ENCODE peak calls at places on chromosomes 3 and 15, in five cellular contexts. One of them, this sample, is unnamed.
A peak's percentile ranks its signal among the peaks of the same experiment; 100 is the strongest.

GRCh38 chr15:70474682-70475438 is 288.5 kb downstream of the UACA start:
- DNase-seq in IMR-90: peak; percentile 96
- DNase-seq in adrenal gland: no peak
- DNase-seq in stomach: peak; percentile 93
- DNase-seq in heart left ventricle: peak; percentile 40
- DNase-seq in this sample: peak; percentile 96

GRCh38 chr15:60218256-60218655 is 179.5 kb downstream of the ANXA2 start:
- DNase-seq in adrenal gland: no peak
- DNase-seq in IMR-90: no peak
- DNase-seq in stomach: no peak
- DNase-seq in heart left ventricle: no peak
- DNase-seq in this sample: no peak

GRCh38 chr3:18369561-18370185 is 55.5 kb downstream of the SATB1 start:
- DNase-seq in heart left ventricle: no peak
- DNase-seq in IMR-90: no peak
- DNase-seq in stomach: no peak
- DNase-seq in adrenal gland: no peak
- DNase-seq in this sample: no peak

GRCh38 chr3:63141-63845 is 133.3 kb upstream of the CHL1 start:
- DNase-seq in adrenal gland: no peak
- DNase-seq in IMR-90: no peak
- DNase-seq in stomach: no peak
- DNase-seq in heart left ventricle: no peak
- DNase-seq in this sample: no peak

GRCh38 chr3:124986153-124987143 is 51.9 kb upstream of the MUC13 start:
- DNase-seq in heart left ventricle: no peak
- DNase-seq in IMR-90: peak; percentile 96
- DNase-seq in stomach: no peak
- DNase-seq in adrenal gland: peak; percentile 35
- DNase-seq in this sample: peak; percentile 57

GRCh38 chr3:129845956-129846355 is 47.6 kb downstream of the TMCC1 start:
- DNase-seq in adrenal gland: no peak
- DNase-seq in stomach: no peak
- DNase-seq in heart left ventricle: no peak
- DNase-seq in IMR-90: no peak
- DNase-seq in this sample: no peak

GRCh38 chr15:35151782-35152181 is 66.7 kb upstream of the NANOGP8 start:
- DNase-seq in heart left ventricle: no peak
- DNase-seq in IMR-90: no peak
- DNase-seq in adrenal gland: no peak
- DNase-seq in stomach: no peak
- DNase-seq in this sample: no peak

GRCh38 chr3:22542311-22542710 is 660.8 kb upstream of the UBE2E2 start:
- DNase-seq in stomach: no peak
- DNase-seq in adrenal gland: no peak
- DNase-seq in IMR-90: no peak
- DNase-seq in heart left ventricle: no peak
- DNase-seq in this sample: no peak

GRCh38 chr3:8629151-8630021 is 15.2 kb downstream of the SSUH2 start:
- DNase-seq in adrenal gland: peak; percentile 89
- DNase-seq in heart left ventricle: no peak
- DNase-seq in IMR-90: peak; percentile 86
- DNase-seq in stomach: peak; percentile 76
- DNase-seq in this sample: peak; percentile 65

GRCh38 chr3:176873261-176873660 is 324.0 kb downstream of the TBL1XR1 start:
- DNase-seq in stomach: no peak
- DNase-seq in adrenal gland: no peak
- DNase-seq in heart left ventricle: no peak
- DNase-seq in IMR-90: no peak
- DNase-seq in this sample: no peak

GRCh38 chr3:155232605-155233004 is 60.9 kb downstream of the STRIT1 start:
- DNase-seq in adrenal gland: peak; percentile 87
- DNase-seq in IMR-90: peak; percentile 92
- DNase-seq in stomach: peak; percentile 63
- DNase-seq in heart left ventricle: peak; percentile 65
- DNase-seq in this sample: peak; percentile 87

GRCh38 chr3:29329986-29330514 is 49.2 kb downstream of the RBMS3 start:
- DNase-seq in adrenal gland: no peak
- DNase-seq in IMR-90: peak; percentile 63
- DNase-seq in stomach: no peak
- DNase-seq in heart left ventricle: no peak
- DNase-seq in this sample: no peak

GRCh38 chr3:47227678-47228077 is 54.9 kb downstream of the KIF9 start:
- DNase-seq in stomach: no peak
- DNase-seq in adrenal gland: peak; percentile 24
- DNase-seq in IMR-90: no peak
- DNase-seq in heart left ventricle: no peak
- DNase-seq in this sample: no peak

GRCh38 chr3:160125188-160125587 is 100.0 kb upstream of the C3orf80 start:
- DNase-seq in heart left ventricle: no peak
- DNase-seq in IMR-90: no peak
- DNase-seq in adrenal gland: no peak
- DNase-seq in stomach: no peak
- DNase-seq in this sample: no peak

GRCh38 chr3:148992027-148992634 is 791 bp downstream of the GYG1 start:
- DNase-seq in adrenal gland: peak; percentile 53
- DNase-seq in heart left ventricle: peak; percentile 63
- DNase-seq in stomach: peak; percentile 50
- DNase-seq in IMR-90: no peak
- DNase-seq in this sample: no peak

GRCh38 chr3:188202358-188203138 is 48.6 kb downstream of the LPP start:
- DNase-seq in heart left ventricle: no peak
- DNase-seq in IMR-90: no peak
- DNase-seq in stomach: no peak
- DNase-seq in adrenal gland: no peak
- DNase-seq in this sample: no peak

GRCh38 chr3:71495708-71496472 is 87.6 kb downstream of the FOXP1 start:
- DNase-seq in heart left ventricle: no peak
- DNase-seq in stomach: no peak
- DNase-seq in IMR-90: peak; percentile 91
- DNase-seq in adrenal gland: peak; percentile 50
- DNase-seq in this sample: no peak

GRCh38 chr3:40695848-40696247 is 171.1 kb downstream of the ZNF621 start:
- DNase-seq in heart left ventricle: no peak
- DNase-seq in adrenal gland: no peak
- DNase-seq in stomach: no peak
- DNase-seq in IMR-90: no peak
- DNase-seq in this sample: no peak

GRCh38 chr15:78626611-78627010 is 5.8 kb upstream of the CHRNA3 start:
- DNase-seq in heart left ventricle: no peak
- DNase-seq in stomach: peak; percentile 4
- DNase-seq in IMR-90: no peak
- DNase-seq in adrenal gland: no peak
- DNase-seq in this sample: no peak

GRCh38 chr3:15428539-15428938 is 1.1 kb downstream of the EAF1 start:
- DNase-seq in heart left ventricle: no peak
- DNase-seq in stomach: no peak
- DNase-seq in adrenal gland: no peak
- DNase-seq in IMR-90: peak; percentile 67
- DNase-seq in this sample: no peak

GRCh38 chr3:28287046-28287445 is 45.6 kb downstream of the CMC1 start:
- DNase-seq in adrenal gland: no peak
- DNase-seq in IMR-90: no peak
- DNase-seq in heart left ventricle: no peak
- DNase-seq in stomach: no peak
- DNase-seq in this sample: no peak

GRCh38 chr15:36498922-36499321 is 80.5 kb upstream of the CDIN1 start:
- DNase-seq in heart left ventricle: no peak
- DNase-seq in adrenal gland: no peak
- DNase-seq in IMR-90: no peak
- DNase-seq in stomach: no peak
- DNase-seq in this sample: no peak

GRCh38 chr3:162998205-162998604 is 1501.6 kb downstream of the OTOL1 start:
- DNase-seq in heart left ventricle: no peak
- DNase-seq in stomach: no peak
- DNase-seq in adrenal gland: no peak
- DNase-seq in IMR-90: no peak
- DNase-seq in this sample: no peak

GRCh38 chr15:55403531-55403930 is 4.6 kb downstream of the CCPG1 start:
- DNase-seq in adrenal gland: no peak
- DNase-seq in heart left ventricle: no peak
- DNase-seq in stomach: no peak
- DNase-seq in IMR-90: peak; percentile 49
- DNase-seq in this sample: peak; percentile 15

GRCh38 chr3:126525091-126525852 is 1.3 kb downstream of the CHST13 start:
- DNase-seq in adrenal gland: no peak
- DNase-seq in IMR-90: no peak
- DNase-seq in stomach: no peak
- DNase-seq in heart left ventricle: no peak
- DNase-seq in this sample: no peak

GRCh38 chr3:49786357-49787181 is at the start of gene IP6K1:
- DNase-seq in heart left ventricle: peak; percentile 100
- DNase-seq in stomach: peak; percentile 100
- DNase-seq in adrenal gland: peak; percentile 100
- DNase-seq in IMR-90: peak; percentile 100
- DNase-seq in this sample: peak; percentile 100
- TF ChIP-seq CTCF in heart left ventricle: no peak
- TF ChIP-seq CTCF in stomach: no peak
- TF ChIP-seq CTCF in adrenal gland: no peak
- TF ChIP-seq CTCF in IMR-90: no peak
- TF ChIP-seq CTCF in this sample: no peak

GRCh38 chr3:107676469-107677309 is 153.9 kb downstream of the BBX start:
- DNase-seq in stomach: no peak
- DNase-seq in heart left ventricle: no peak
- DNase-seq in IMR-90: peak; percentile 43
- DNase-seq in adrenal gland: no peak
- DNase-seq in this sample: no peak
- TF ChIP-seq CTCF in stomach: peak; percentile 61
- TF ChIP-seq CTCF in heart left ventricle: peak; percentile 59
- TF ChIP-seq CTCF in IMR-90: peak; percentile 57
- TF ChIP-seq CTCF in adrenal gland: peak; percentile 66
- TF ChIP-seq CTCF in this sample: peak; percentile 36

GRCh38 chr15:45572627-45573026 is 14.6 kb upstream of the BLOC1S6 start:
- DNase-seq in IMR-90: no peak
- DNase-seq in heart left ventricle: no peak
- DNase-seq in stomach: no peak
- DNase-seq in adrenal gland: no peak
- DNase-seq in this sample: no peak

GRCh38 chr15:45573961-45574629 is 13.1 kb upstream of the BLOC1S6 start:
- DNase-seq in IMR-90: no peak
- DNase-seq in heart left ventricle: no peak
- DNase-seq in stomach: no peak
- DNase-seq in adrenal gland: no peak
- DNase-seq in this sample: no peak
- TF ChIP-seq CTCF in IMR-90: peak; percentile 30
- TF ChIP-seq CTCF in heart left ventricle: peak; percentile 16
- TF ChIP-seq CTCF in stomach: no peak
- TF ChIP-seq CTCF in adrenal gland: no peak
- TF ChIP-seq CTCF in this sample: peak; percentile 26

DNA sequence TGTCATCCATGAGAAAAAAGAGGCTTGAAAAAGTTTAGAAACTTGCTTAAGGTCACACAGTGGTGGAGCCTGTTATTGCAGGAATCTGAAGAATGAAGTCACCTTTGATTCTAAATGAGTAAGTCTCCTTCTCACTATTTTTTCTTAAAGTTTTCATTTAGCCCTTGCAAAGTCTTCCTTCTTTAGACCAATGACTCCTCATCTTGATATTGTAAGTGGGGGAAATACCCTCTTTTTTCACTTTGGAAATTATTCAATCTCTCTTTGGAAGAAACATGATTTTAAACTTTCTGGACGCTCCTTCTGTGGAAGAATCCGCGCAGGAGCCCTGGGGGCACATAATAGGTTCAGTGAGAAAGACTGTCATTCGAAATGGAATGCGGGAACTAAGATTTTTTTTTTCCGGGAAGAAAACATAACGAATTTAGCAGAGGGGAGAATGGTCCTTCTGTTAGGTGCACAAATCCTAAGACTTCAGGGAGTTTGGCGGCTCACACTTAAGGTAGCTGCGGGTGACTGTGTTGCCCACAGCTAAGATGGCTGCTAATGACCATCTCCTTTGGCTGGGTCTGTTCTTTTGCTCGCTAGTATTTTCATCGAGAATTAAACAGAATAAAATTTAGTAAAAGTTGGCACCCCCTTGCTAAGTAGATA is 614 bp upstream of the SLMAP start:
- DNase-seq in stomach: peak; percentile 55
- DNase-seq in IMR-90: peak; percentile 38
- DNase-seq in adrenal gland: peak; percentile 66
- DNase-seq in heart left ventricle: no peak
- DNase-seq in this sample: no peak
- TF ChIP-seq CTCF in stomach: no peak
- TF ChIP-seq CTCF in IMR-90: no peak
- TF ChIP-seq CTCF in adrenal gland: peak; percentile 39
- TF ChIP-seq CTCF in heart left ventricle: no peak
- TF ChIP-seq CTCF in this sample: no peak

GRCh38 chr15:81103857-81104256 is 30.2 kb upstream of the CFAP161 start:
- DNase-seq in IMR-90: no peak
- DNase-seq in heart left ventricle: no peak
- DNase-seq in adrenal gland: no peak
- DNase-seq in stomach: no peak
- DNase-seq in this sample: no peak

GRCh38 chr15:81107889-81108288 is 26.2 kb upstream of the CFAP161 start:
- DNase-seq in IMR-90: no peak
- DNase-seq in adrenal gland: no peak
- DNase-seq in stomach: no peak
- DNase-seq in heart left ventricle: no peak
- DNase-seq in this sample: no peak

GRCh38 chr15:81108427-81108826 is 25.6 kb upstream of the CFAP161 start:
- DNase-seq in heart left ventricle: no peak
- DNase-seq in adrenal gland: no peak
- DNase-seq in stomach: no peak
- DNase-seq in IMR-90: no peak
- DNase-seq in this sample: no peak

GRCh38 chr15:81105521-81105920 is 28.5 kb upstream of the CFAP161 start:
- DNase-seq in IMR-90: no peak
- DNase-seq in heart left ventricle: no peak
- DNase-seq in adrenal gland: no peak
- DNase-seq in stomach: no peak
- DNase-seq in this sample: no peak

DNA sequence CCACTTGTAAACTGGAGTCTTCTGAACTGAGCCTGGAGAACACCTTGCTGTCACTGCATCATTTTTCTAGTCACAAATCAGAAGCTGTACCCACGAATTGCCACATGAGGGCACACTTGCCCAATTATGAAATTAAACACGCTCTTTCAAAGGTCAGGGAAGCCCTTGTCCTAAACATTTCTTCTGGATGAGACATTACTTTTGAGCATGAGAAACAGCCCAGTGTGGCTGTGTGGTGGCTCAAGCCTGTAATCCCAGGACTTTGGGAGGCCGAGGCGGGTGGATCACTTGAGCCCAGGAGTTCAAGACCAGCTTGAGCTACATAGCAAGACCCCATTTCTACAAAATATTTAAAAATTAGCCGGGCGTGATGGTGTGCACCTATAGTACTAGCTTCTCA is 27.5 kb upstream of the CFAP161 start:
- DNase-seq in IMR-90: peak; percentile 87
- DNase-seq in stomach: peak; percentile 62
- DNase-seq in adrenal gland: peak; percentile 42
- DNase-seq in heart left ventricle: peak; percentile 39
- DNase-seq in this sample: peak; percentile 59
- TF ChIP-seq CTCF in IMR-90: peak; percentile 90
- TF ChIP-seq CTCF in stomach: peak; percentile 63
- TF ChIP-seq CTCF in adrenal gland: peak; percentile 75
- TF ChIP-seq CTCF in heart left ventricle: peak; percentile 68
- TF ChIP-seq CTCF in this sample: peak; percentile 71

GRCh38 chr3:111967651-111968274 is 11.1 kb upstream of the ABHD10 start:
- DNase-seq in stomach: peak; percentile 87
- DNase-seq in adrenal gland: peak; percentile 84
- DNase-seq in heart left ventricle: peak; percentile 83
- DNase-seq in IMR-90: peak; percentile 83
- DNase-seq in this sample: peak; percentile 59
- TF ChIP-seq CTCF in stomach: peak; percentile 93
- TF ChIP-seq CTCF in adrenal gland: peak; percentile 95
- TF ChIP-seq CTCF in heart left ventricle: peak; percentile 78
- TF ChIP-seq CTCF in IMR-90: peak; percentile 90
- TF ChIP-seq CTCF in this sample: peak; percentile 85

GRCh38 chr3:32147935-32148334 is 41.5 kb downstream of the GPD1L start:
- DNase-seq in heart left ventricle: no peak
- DNase-seq in adrenal gland: no peak
- DNase-seq in IMR-90: no peak
- DNase-seq in stomach: no peak
- DNase-seq in this sample: no peak
- TF ChIP-seq CTCF in heart left ventricle: no peak
- TF ChIP-seq CTCF in adrenal gland: no peak
- TF ChIP-seq CTCF in IMR-90: peak; percentile 6
- TF ChIP-seq CTCF in stomach: no peak
- TF ChIP-seq CTCF in this sample: peak; percentile 9